ENCODE peak calls at places on chromosomes 12 and 14, in eight cellular contexts. One of them, this sample, is unnamed.

GRCh38 chr12:129258781-129259318 is 405.6 kb downstream of the GLT1D1 start:
- DNase-seq in lower lobe of right lung: no peak
- DNase-seq in PC-9: no peak
- DNase-seq in GM23338: no peak
- DNase-seq in stomach: no peak
- DNase-seq in WTC11: no peak
- DNase-seq in neural crest cell: no peak
- DNase-seq in thoracic aorta: no peak
- DNase-seq in this sample: no peak

GRCh38 chr14:100834441-100835277 is 8.7 kb downstream of the MEG3 start:
- DNase-seq in stomach: no peak
- DNase-seq in neural crest cell: no peak
- DNase-seq in WTC11: no peak
- DNase-seq in PC-9: no peak
- DNase-seq in GM23338: no peak
- DNase-seq in thoracic aorta: no peak
- DNase-seq in lower lobe of right lung: no peak
- DNase-seq in this sample: no peak

GRCh38 chr12:106782619-106783018 is 8.1 kb downstream of the RIC8B start:
- DNase-seq in stomach: no peak
- DNase-seq in neural crest cell: no peak
- DNase-seq in lower lobe of right lung: no peak
- DNase-seq in GM23338: no peak
- DNase-seq in thoracic aorta: no peak
- DNase-seq in WTC11: no peak
- DNase-seq in PC-9: no peak
- DNase-seq in this sample: no peak

GRCh38 chr14:71701990-71702389 is 230.2 kb upstream of the RGS6 start:
- DNase-seq in WTC11: no peak
- DNase-seq in PC-9: no peak
- DNase-seq in stomach: no peak
- DNase-seq in thoracic aorta: no peak
- DNase-seq in GM23338: no peak
- DNase-seq in lower lobe of right lung: no peak
- DNase-seq in neural crest cell: no peak
- DNase-seq in this sample: no peak

GRCh38 chr12:14756331-14757143 is 46.7 kb downstream of the WBP11 start:
- DNase-seq in stomach: peak
- DNase-seq in neural crest cell: peak
- DNase-seq in thoracic aorta: no peak
- DNase-seq in GM23338: peak
- DNase-seq in lower lobe of right lung: peak
- DNase-seq in PC-9: no peak
- DNase-seq in WTC11: peak
- DNase-seq in this sample: peak

GRCh38 chr14:24430682-24431568 is 1.2 kb downstream of the KHNYN start:
- DNase-seq in lower lobe of right lung: no peak
- DNase-seq in WTC11: peak
- DNase-seq in neural crest cell: no peak
- DNase-seq in stomach: peak
- DNase-seq in thoracic aorta: no peak
- DNase-seq in PC-9: peak
- DNase-seq in GM23338: peak
- DNase-seq in this sample: peak

GRCh38 chr14:102867826-102868580 is 54.5 kb upstream of the AMN start:
- DNase-seq in thoracic aorta: no peak
- DNase-seq in stomach: no peak
- DNase-seq in PC-9: no peak
- DNase-seq in neural crest cell: no peak
- DNase-seq in GM23338: no peak
- DNase-seq in WTC11: no peak
- DNase-seq in lower lobe of right lung: no peak
- DNase-seq in this sample: no peak

GRCh38 chr14:67335781-67336180 is 23.8 kb downstream of the ATP6V1D start:
- DNase-seq in WTC11: no peak
- DNase-seq in stomach: no peak
- DNase-seq in lower lobe of right lung: no peak
- DNase-seq in neural crest cell: peak
- DNase-seq in GM23338: peak
- DNase-seq in PC-9: no peak
- DNase-seq in thoracic aorta: no peak
- DNase-seq in this sample: peak

GRCh38 chr12:106309671-106310313 is 7.3 kb downstream of the TCP11L2 start:
- DNase-seq in lower lobe of right lung: no peak
- DNase-seq in GM23338: no peak
- DNase-seq in neural crest cell: no peak
- DNase-seq in stomach: no peak
- DNase-seq in PC-9: peak
- DNase-seq in thoracic aorta: no peak
- DNase-seq in WTC11: no peak
- DNase-seq in this sample: no peak

GRCh38 chr12:114958538-114958937 is 274.6 kb upstream of the TBX3 start:
- DNase-seq in thoracic aorta: no peak
- DNase-seq in neural crest cell: no peak
- DNase-seq in WTC11: no peak
- DNase-seq in lower lobe of right lung: no peak
- DNase-seq in PC-9: no peak
- DNase-seq in GM23338: no peak
- DNase-seq in stomach: no peak
- DNase-seq in this sample: no peak

GRCh38 chr14:91405241-91405721 is 12.3 kb downstream of the CCDC88C start:
- DNase-seq in GM23338: no peak
- DNase-seq in WTC11: no peak
- DNase-seq in lower lobe of right lung: no peak
- DNase-seq in thoracic aorta: no peak
- DNase-seq in stomach: no peak
- DNase-seq in neural crest cell: no peak
- DNase-seq in PC-9: no peak
- DNase-seq in this sample: peak

GRCh38 chr12:3531496-3531895 is 40.5 kb downstream of the PRMT8 start:
- DNase-seq in lower lobe of right lung: no peak
- DNase-seq in thoracic aorta: no peak
- DNase-seq in GM23338: no peak
- DNase-seq in stomach: no peak
- DNase-seq in WTC11: no peak
- DNase-seq in neural crest cell: no peak
- DNase-seq in PC-9: no peak
- DNase-seq in this sample: no peak
- TF ChIP-seq CTCF in lower lobe of right lung: no peak
- TF ChIP-seq CTCF in thoracic aorta: no peak
- TF ChIP-seq CTCF in GM23338: no peak
- TF ChIP-seq CTCF in stomach: no peak
- TF ChIP-seq CTCF in WTC11: no peak
- TF ChIP-seq CTCF in neural crest cell: no peak
- TF ChIP-seq CTCF in PC-9: no peak
- TF ChIP-seq CTCF in this sample: no peak

DNA sequence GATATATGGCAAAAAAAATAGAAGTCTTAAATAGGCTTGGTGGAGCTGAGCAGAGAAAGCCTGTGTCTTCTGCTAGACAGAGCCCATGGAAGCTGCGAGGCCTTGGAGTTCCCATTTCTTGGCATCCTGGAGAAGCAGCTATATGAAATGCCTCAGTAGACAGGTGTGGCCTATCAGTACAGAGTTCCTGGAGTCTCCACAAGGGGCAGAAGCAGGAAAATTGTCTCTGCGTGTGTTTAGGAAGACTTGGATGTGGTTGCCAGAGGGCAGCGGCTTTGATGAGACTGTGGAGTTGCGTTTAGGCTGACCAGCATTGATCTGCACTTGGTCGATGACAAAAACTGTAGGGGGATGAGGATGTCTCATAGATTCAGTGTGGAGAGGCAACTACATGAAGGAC is 334.5 kb upstream of the SEL1L start:
- DNase-seq in stomach: no peak
- DNase-seq in WTC11: peak
- DNase-seq in PC-9: no peak
- DNase-seq in GM23338: peak
- DNase-seq in lower lobe of right lung: no peak
- DNase-seq in neural crest cell: no peak
- DNase-seq in thoracic aorta: no peak
- DNase-seq in this sample: no peak
- TF ChIP-seq CTCF in stomach: no peak
- TF ChIP-seq CTCF in WTC11: peak
- TF ChIP-seq CTCF in PC-9: no peak
- TF ChIP-seq CTCF in GM23338: peak
- TF ChIP-seq CTCF in lower lobe of right lung: no peak
- TF ChIP-seq CTCF in neural crest cell: peak
- TF ChIP-seq CTCF in thoracic aorta: no peak
- TF ChIP-seq CTCF in this sample: no peak

GRCh38 chr12:121025442-121026226 is 9.3 kb upstream of the C12orf43 start:
- DNase-seq in WTC11: no peak
- DNase-seq in PC-9: peak
- DNase-seq in thoracic aorta: no peak
- DNase-seq in lower lobe of right lung: peak
- DNase-seq in GM23338: no peak
- DNase-seq in stomach: peak
- DNase-seq in neural crest cell: no peak
- DNase-seq in this sample: no peak

GRCh38 chr12:121022713-121023112 is 6.4 kb upstream of the C12orf43 start:
- DNase-seq in GM23338: no peak
- DNase-seq in WTC11: no peak
- DNase-seq in neural crest cell: no peak
- DNase-seq in lower lobe of right lung: no peak
- DNase-seq in PC-9: no peak
- DNase-seq in thoracic aorta: no peak
- DNase-seq in stomach: no peak
- DNase-seq in this sample: no peak

GRCh38 chr12:121023799-121024198 is 7.5 kb upstream of the C12orf43 start:
- DNase-seq in WTC11: no peak
- DNase-seq in lower lobe of right lung: peak
- DNase-seq in GM23338: no peak
- DNase-seq in PC-9: no peak
- DNase-seq in stomach: no peak
- DNase-seq in neural crest cell: no peak
- DNase-seq in thoracic aorta: no peak
- DNase-seq in this sample: no peak

GRCh38 chr12:121030576-121031212 is 8.4 kb downstream of the OASL start:
- DNase-seq in WTC11: no peak
- DNase-seq in GM23338: no peak
- DNase-seq in lower lobe of right lung: peak
- DNase-seq in stomach: no peak
- DNase-seq in PC-9: no peak
- DNase-seq in thoracic aorta: no peak
- DNase-seq in neural crest cell: no peak
- DNase-seq in this sample: no peak

GRCh38 chr12:121026274-121027045 is 10.2 kb upstream of the C12orf43 start:
- DNase-seq in WTC11: no peak
- DNase-seq in PC-9: no peak
- DNase-seq in stomach: no peak
- DNase-seq in thoracic aorta: no peak
- DNase-seq in lower lobe of right lung: peak
- DNase-seq in GM23338: peak
- DNase-seq in neural crest cell: no peak
- DNase-seq in this sample: no peak
- TF ChIP-seq CTCF in WTC11: no peak
- TF ChIP-seq CTCF in PC-9: no peak
- TF ChIP-seq CTCF in stomach: no peak
- TF ChIP-seq CTCF in thoracic aorta: no peak
- TF ChIP-seq CTCF in lower lobe of right lung: no peak
- TF ChIP-seq CTCF in GM23338: peak
- TF ChIP-seq CTCF in neural crest cell: peak
- TF ChIP-seq CTCF in this sample: no peak

GRCh38 chr14:76056128-76056527 is 70.6 kb downstream of the IFT43 start:
- DNase-seq in WTC11: peak
- DNase-seq in stomach: no peak
- DNase-seq in PC-9: no peak
- DNase-seq in thoracic aorta: no peak
- DNase-seq in GM23338: peak
- DNase-seq in lower lobe of right lung: no peak
- DNase-seq in neural crest cell: no peak
- DNase-seq in this sample: no peak
- TF ChIP-seq CTCF in WTC11: no peak
- TF ChIP-seq CTCF in stomach: no peak
- TF ChIP-seq CTCF in PC-9: peak
- TF ChIP-seq CTCF in thoracic aorta: no peak
- TF ChIP-seq CTCF in GM23338: peak
- TF ChIP-seq CTCF in lower lobe of right lung: peak
- TF ChIP-seq CTCF in neural crest cell: peak
- TF ChIP-seq CTCF in this sample: peak

DNA sequence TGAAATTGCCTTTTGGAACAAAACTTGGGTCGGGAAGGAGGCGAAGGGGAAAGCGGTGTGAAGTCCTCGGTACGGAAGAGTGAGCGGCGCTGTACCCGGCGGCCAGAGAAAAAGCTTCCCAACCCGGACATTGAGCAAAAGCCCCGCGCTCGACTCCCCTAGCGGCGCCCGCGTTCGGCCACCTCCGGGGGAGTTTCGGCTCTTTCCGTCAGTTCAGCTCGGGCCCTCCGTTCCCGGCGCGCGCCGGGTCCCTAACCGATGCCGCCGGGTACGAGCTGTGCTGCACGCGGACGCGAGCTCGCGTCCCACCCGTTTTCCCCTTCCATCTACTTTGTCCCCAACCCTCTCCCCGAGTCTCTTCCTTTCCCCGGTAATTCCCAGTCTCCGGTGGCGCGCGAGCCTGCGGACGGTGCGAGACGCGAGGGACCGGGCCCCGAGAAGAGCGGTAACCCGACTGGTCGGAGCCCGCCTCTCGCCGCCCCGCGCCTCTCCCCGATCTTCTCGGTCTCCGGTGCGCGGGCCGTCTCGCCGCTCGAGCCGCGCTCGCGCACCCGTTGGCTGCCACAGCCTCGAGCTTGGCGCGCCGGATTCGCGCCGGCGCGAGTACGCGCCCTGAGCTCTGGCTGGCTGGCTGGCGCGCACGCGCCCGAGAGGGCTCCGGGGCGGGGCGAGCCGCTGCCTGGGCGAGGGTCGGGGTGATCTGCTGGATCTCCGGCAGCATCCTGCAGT is 446 bp upstream of the SPATS2 start:
- DNase-seq in GM23338: peak
- DNase-seq in WTC11: peak
- DNase-seq in stomach: peak
- DNase-seq in lower lobe of right lung: peak
- DNase-seq in PC-9: peak
- DNase-seq in thoracic aorta: no peak
- DNase-seq in neural crest cell: peak
- DNase-seq in this sample: peak
- TF ChIP-seq CTCF in GM23338: no peak
- TF ChIP-seq CTCF in WTC11: no peak
- TF ChIP-seq CTCF in stomach: no peak
- TF ChIP-seq CTCF in lower lobe of right lung: peak
- TF ChIP-seq CTCF in PC-9: no peak
- TF ChIP-seq CTCF in thoracic aorta: peak
- TF ChIP-seq CTCF in neural crest cell: peak
- TF ChIP-seq CTCF in this sample: no peak

DNA sequence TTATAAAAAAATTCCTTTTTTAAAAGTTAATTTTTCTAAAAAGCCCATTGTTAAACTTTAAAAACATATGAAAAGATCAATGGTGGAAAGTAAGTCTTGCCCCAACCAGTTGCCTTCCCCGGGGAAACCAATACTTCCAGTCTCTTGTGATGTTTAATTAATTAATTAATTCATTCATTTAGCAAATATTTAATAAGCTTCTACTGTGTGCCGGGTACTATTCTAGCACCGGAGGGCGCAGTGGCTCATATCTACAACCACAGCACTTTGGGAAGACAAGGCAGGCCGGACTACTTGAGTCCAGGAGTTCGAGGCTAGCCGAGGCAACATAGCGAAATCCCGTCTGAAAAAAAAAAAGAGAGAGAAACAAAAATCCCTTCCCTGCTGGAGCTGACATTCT is 87.4 kb downstream of the HECTD4 start:
- DNase-seq in PC-9: no peak
- DNase-seq in GM23338: no peak
- DNase-seq in lower lobe of right lung: no peak
- DNase-seq in thoracic aorta: no peak
- DNase-seq in stomach: no peak
- DNase-seq in neural crest cell: no peak
- DNase-seq in WTC11: no peak
- DNase-seq in this sample: no peak
- TF ChIP-seq CTCF in PC-9: peak
- TF ChIP-seq CTCF in GM23338: peak
- TF ChIP-seq CTCF in lower lobe of right lung: no peak
- TF ChIP-seq CTCF in thoracic aorta: no peak
- TF ChIP-seq CTCF in stomach: no peak
- TF ChIP-seq CTCF in neural crest cell: no peak
- TF ChIP-seq CTCF in WTC11: no peak
- TF ChIP-seq CTCF in this sample: no peak